ENCODE peak calls at places on chromosomes 1 and 21, in seven cellular contexts. One of them, this sample, is unnamed. For H3K9me3, the result is how much of the 10 kb centered on the place peaks cover.

GRCh38 chr21:26557106-26557505 is 16.0 kb downstream of the CYYR1 start:
- DNase-seq in left lung: no peak
- DNase-seq in BE2C: no peak
- DNase-seq in right cardiac atrium: no peak
- DNase-seq in sigmoid colon: no peak
- DNase-seq in pancreas: no peak
- DNase-seq in gastrocnemius medialis: no peak
- DNase-seq in this sample: no peak

GRCh38 chr1:100539836-100540536 is 2.0 kb downstream of the GPR88 start:
- DNase-seq in left lung: no peak
- DNase-seq in BE2C: no peak
- DNase-seq in right cardiac atrium: peak
- DNase-seq in sigmoid colon: no peak
- DNase-seq in pancreas: peak
- DNase-seq in gastrocnemius medialis: no peak
- DNase-seq in this sample: no peak

GRCh38 chr1:90834354-90835171 is 117.5 kb upstream of the BARHL2 start:
- DNase-seq in left lung: no peak
- DNase-seq in BE2C: no peak
- DNase-seq in right cardiac atrium: no peak
- DNase-seq in sigmoid colon: no peak
- DNase-seq in pancreas: no peak
- DNase-seq in gastrocnemius medialis: no peak
- DNase-seq in this sample: no peak

GRCh38 chr1:3471356-3472087 is 17.1 kb downstream of the ARHGEF16 start:
- DNase-seq in left lung: no peak
- DNase-seq in BE2C: peak
- DNase-seq in right cardiac atrium: peak
- DNase-seq in sigmoid colon: no peak
- DNase-seq in pancreas: no peak
- DNase-seq in gastrocnemius medialis: peak
- DNase-seq in this sample: no peak

GRCh38 chr1:202007703-202008489 is 2.5 kb upstream of the ELF3 start:
- DNase-seq in left lung: peak
- DNase-seq in BE2C: no peak
- DNase-seq in right cardiac atrium: no peak
- DNase-seq in sigmoid colon: no peak
- DNase-seq in pancreas: peak
- DNase-seq in gastrocnemius medialis: no peak
- DNase-seq in this sample: no peak

GRCh38 chr21:33712022-33712803 is 69.9 kb downstream of the ITSN1 start:
- DNase-seq in left lung: no peak
- DNase-seq in BE2C: no peak
- DNase-seq in right cardiac atrium: no peak
- DNase-seq in sigmoid colon: no peak
- DNase-seq in pancreas: no peak
- DNase-seq in gastrocnemius medialis: no peak
- DNase-seq in this sample: no peak

GRCh38 chr1:30527511-30528140 is 195.8 kb downstream of the MATN1 start:
- DNase-seq in left lung: no peak
- DNase-seq in BE2C: no peak
- DNase-seq in right cardiac atrium: peak
- DNase-seq in sigmoid colon: no peak
- DNase-seq in pancreas: no peak
- DNase-seq in gastrocnemius medialis: peak
- DNase-seq in this sample: no peak

GRCh38 chr1:19212167-19212566 is 2.1 kb upstream of the UBR4 start:
- DNase-seq in left lung: no peak
- DNase-seq in BE2C: no peak
- DNase-seq in right cardiac atrium: no peak
- DNase-seq in sigmoid colon: no peak
- DNase-seq in pancreas: no peak
- DNase-seq in gastrocnemius medialis: no peak
- DNase-seq in this sample: no peak

GRCh38 chr21:14956826-14957225 is 108.0 kb downstream of the NRIP1 start:
- DNase-seq in left lung: no peak
- DNase-seq in BE2C: no peak
- DNase-seq in right cardiac atrium: no peak
- DNase-seq in sigmoid colon: no peak
- DNase-seq in pancreas: no peak
- DNase-seq in gastrocnemius medialis: no peak
- DNase-seq in this sample: no peak

GRCh38 chr21:34737115-34737514 is 68.3 kb downstream of the CLIC6 start:
- DNase-seq in left lung: no peak
- DNase-seq in BE2C: no peak
- DNase-seq in right cardiac atrium: no peak
- DNase-seq in sigmoid colon: no peak
- DNase-seq in pancreas: no peak
- DNase-seq in gastrocnemius medialis: peak
- DNase-seq in this sample: no peak

GRCh38 chr1:62439652-62440371 is 3.0 kb downstream of the USP1 start:
- DNase-seq in left lung: no peak
- DNase-seq in BE2C: no peak
- DNase-seq in right cardiac atrium: no peak
- DNase-seq in sigmoid colon: no peak
- DNase-seq in pancreas: no peak
- DNase-seq in gastrocnemius medialis: no peak
- DNase-seq in this sample: no peak

GRCh38 chr1:114901739-114902255 is 47.1 kb downstream of the SYCP1 start:
- DNase-seq in left lung: no peak
- DNase-seq in BE2C: no peak
- DNase-seq in right cardiac atrium: peak
- DNase-seq in sigmoid colon: no peak
- DNase-seq in pancreas: no peak
- DNase-seq in gastrocnemius medialis: no peak
- DNase-seq in this sample: no peak

GRCh38 chr1:42143875-42144274 is 9.3 kb upstream of the GUCA2B start:
- DNase-seq in left lung: no peak
- DNase-seq in BE2C: no peak
- DNase-seq in right cardiac atrium: no peak
- DNase-seq in sigmoid colon: no peak
- DNase-seq in pancreas: no peak
- DNase-seq in gastrocnemius medialis: no peak
- DNase-seq in this sample: no peak

GRCh38 chr1:13616234-13616633 is 32.6 kb downstream of the PDPN start:
- DNase-seq in left lung: no peak
- DNase-seq in BE2C: no peak
- DNase-seq in right cardiac atrium: no peak
- DNase-seq in sigmoid colon: no peak
- DNase-seq in pancreas: no peak
- DNase-seq in gastrocnemius medialis: no peak
- DNase-seq in this sample: no peak

GRCh38 chr1:57843760-57844159 is 419.9 kb upstream of the DAB1 start:
- DNase-seq in left lung: no peak
- DNase-seq in BE2C: no peak
- DNase-seq in right cardiac atrium: no peak
- DNase-seq in sigmoid colon: no peak
- DNase-seq in pancreas: no peak
- DNase-seq in gastrocnemius medialis: no peak
- DNase-seq in this sample: no peak

GRCh38 chr1:218718977-218719376 is 373.8 kb downstream of the TGFB2 start:
- DNase-seq in left lung: no peak
- DNase-seq in BE2C: no peak
- DNase-seq in right cardiac atrium: no peak
- DNase-seq in sigmoid colon: no peak
- DNase-seq in pancreas: no peak
- DNase-seq in gastrocnemius medialis: no peak
- DNase-seq in this sample: no peak

GRCh38 chr1:29703596-29703995 is 467.3 kb downstream of the PTPRU start:
- DNase-seq in left lung: no peak
- DNase-seq in BE2C: peak
- DNase-seq in right cardiac atrium: no peak
- DNase-seq in sigmoid colon: no peak
- DNase-seq in pancreas: no peak
- DNase-seq in gastrocnemius medialis: no peak
- DNase-seq in this sample: no peak

GRCh38 chr1:88061830-88062177 is 622.3 kb upstream of the PKN2 start:
- DNase-seq in left lung: no peak
- DNase-seq in BE2C: no peak
- DNase-seq in right cardiac atrium: no peak
- DNase-seq in sigmoid colon: no peak
- DNase-seq in pancreas: no peak
- DNase-seq in gastrocnemius medialis: no peak
- DNase-seq in this sample: no peak

GRCh38 chr1:89148259-89148658 is 22.3 kb upstream of the GBP2 start:
- DNase-seq in left lung: no peak
- DNase-seq in BE2C: no peak
- DNase-seq in right cardiac atrium: no peak
- DNase-seq in sigmoid colon: no peak
- DNase-seq in pancreas: no peak
- DNase-seq in gastrocnemius medialis: no peak
- DNase-seq in this sample: no peak

GRCh38 chr1:11501491-11501897 is 22.5 kb downstream of the DISP3 start:
- DNase-seq in left lung: no peak
- DNase-seq in BE2C: no peak
- DNase-seq in right cardiac atrium: peak
- DNase-seq in sigmoid colon: peak
- DNase-seq in pancreas: no peak
- DNase-seq in gastrocnemius medialis: no peak
- DNase-seq in this sample: no peak

GRCh38 chr1:221085712-221086111 is 206.5 kb downstream of the HLX start:
- DNase-seq in left lung: no peak
- DNase-seq in BE2C: no peak
- DNase-seq in right cardiac atrium: no peak
- DNase-seq in sigmoid colon: no peak
- DNase-seq in pancreas: no peak
- DNase-seq in gastrocnemius medialis: no peak
- DNase-seq in this sample: no peak

GRCh38 chr1:111909010-111909409 is 80.5 kb downstream of the KCND3 start:
- DNase-seq in left lung: no peak
- DNase-seq in BE2C: no peak
- DNase-seq in right cardiac atrium: no peak
- DNase-seq in sigmoid colon: peak
- DNase-seq in pancreas: no peak
- DNase-seq in gastrocnemius medialis: no peak
- DNase-seq in this sample: no peak
- H3K9me3 ChIP-seq in left lung: under half
- H3K9me3 ChIP-seq in BE2C: under half
- H3K9me3 ChIP-seq in right cardiac atrium: under half
- H3K9me3 ChIP-seq in sigmoid colon: under half
- H3K9me3 ChIP-seq in pancreas: under half
- H3K9me3 ChIP-seq in gastrocnemius medialis: under half
- H3K9me3 ChIP-seq in this sample: under half

GRCh38 chr1:69129538-69129937 is 438.2 kb upstream of the LRRC7 start:
- DNase-seq in left lung: no peak
- DNase-seq in BE2C: no peak
- DNase-seq in right cardiac atrium: no peak
- DNase-seq in sigmoid colon: no peak
- DNase-seq in pancreas: no peak
- DNase-seq in gastrocnemius medialis: no peak
- DNase-seq in this sample: no peak

GRCh38 chr1:69122373-69122772 is 445.3 kb upstream of the LRRC7 start:
- DNase-seq in left lung: no peak
- DNase-seq in BE2C: no peak
- DNase-seq in right cardiac atrium: no peak
- DNase-seq in sigmoid colon: no peak
- DNase-seq in pancreas: no peak
- DNase-seq in gastrocnemius medialis: no peak
- DNase-seq in this sample: no peak

GRCh38 chr1:69123486-69123885 is 444.2 kb upstream of the LRRC7 start:
- DNase-seq in left lung: no peak
- DNase-seq in BE2C: no peak
- DNase-seq in right cardiac atrium: no peak
- DNase-seq in sigmoid colon: no peak
- DNase-seq in pancreas: no peak
- DNase-seq in gastrocnemius medialis: no peak
- DNase-seq in this sample: no peak

GRCh38 chr1:69128204-69128603 is 439.5 kb upstream of the LRRC7 start:
- DNase-seq in left lung: no peak
- DNase-seq in BE2C: no peak
- DNase-seq in right cardiac atrium: no peak
- DNase-seq in sigmoid colon: no peak
- DNase-seq in pancreas: no peak
- DNase-seq in gastrocnemius medialis: no peak
- DNase-seq in this sample: no peak

GRCh38 chr1:69126761-69127160 is 441.0 kb upstream of the LRRC7 start:
- DNase-seq in left lung: no peak
- DNase-seq in BE2C: no peak
- DNase-seq in right cardiac atrium: no peak
- DNase-seq in sigmoid colon: no peak
- DNase-seq in pancreas: no peak
- DNase-seq in gastrocnemius medialis: no peak
- DNase-seq in this sample: no peak
- H3K9me3 ChIP-seq in left lung: under half
- H3K9me3 ChIP-seq in BE2C: under half
- H3K9me3 ChIP-seq in right cardiac atrium: under half
- H3K9me3 ChIP-seq in sigmoid colon: under half
- H3K9me3 ChIP-seq in pancreas: under half
- H3K9me3 ChIP-seq in gastrocnemius medialis: under half
- H3K9me3 ChIP-seq in this sample: under half

GRCh38 chr21:21345296-21345695 is 347.1 kb downstream of the NCAM2 start:
- DNase-seq in left lung: no peak
- DNase-seq in BE2C: no peak
- DNase-seq in right cardiac atrium: no peak
- DNase-seq in sigmoid colon: no peak
- DNase-seq in pancreas: no peak
- DNase-seq in gastrocnemius medialis: no peak
- DNase-seq in this sample: no peak

GRCh38 chr21:21341041-21341440 is 342.8 kb downstream of the NCAM2 start:
- DNase-seq in left lung: no peak
- DNase-seq in BE2C: no peak
- DNase-seq in right cardiac atrium: no peak
- DNase-seq in sigmoid colon: no peak
- DNase-seq in pancreas: no peak
- DNase-seq in gastrocnemius medialis: no peak
- DNase-seq in this sample: no peak

GRCh38 chr21:21345872-21346271 is 347.7 kb downstream of the NCAM2 start:
- DNase-seq in left lung: no peak
- DNase-seq in BE2C: no peak
- DNase-seq in right cardiac atrium: no peak
- DNase-seq in sigmoid colon: no peak
- DNase-seq in pancreas: no peak
- DNase-seq in gastrocnemius medialis: no peak
- DNase-seq in this sample: no peak
- H3K9me3 ChIP-seq in left lung: under half
- H3K9me3 ChIP-seq in BE2C: under half
- H3K9me3 ChIP-seq in right cardiac atrium: under half
- H3K9me3 ChIP-seq in sigmoid colon: under half
- H3K9me3 ChIP-seq in pancreas: under half
- H3K9me3 ChIP-seq in gastrocnemius medialis: under half
- H3K9me3 ChIP-seq in this sample: under half

DNA sequence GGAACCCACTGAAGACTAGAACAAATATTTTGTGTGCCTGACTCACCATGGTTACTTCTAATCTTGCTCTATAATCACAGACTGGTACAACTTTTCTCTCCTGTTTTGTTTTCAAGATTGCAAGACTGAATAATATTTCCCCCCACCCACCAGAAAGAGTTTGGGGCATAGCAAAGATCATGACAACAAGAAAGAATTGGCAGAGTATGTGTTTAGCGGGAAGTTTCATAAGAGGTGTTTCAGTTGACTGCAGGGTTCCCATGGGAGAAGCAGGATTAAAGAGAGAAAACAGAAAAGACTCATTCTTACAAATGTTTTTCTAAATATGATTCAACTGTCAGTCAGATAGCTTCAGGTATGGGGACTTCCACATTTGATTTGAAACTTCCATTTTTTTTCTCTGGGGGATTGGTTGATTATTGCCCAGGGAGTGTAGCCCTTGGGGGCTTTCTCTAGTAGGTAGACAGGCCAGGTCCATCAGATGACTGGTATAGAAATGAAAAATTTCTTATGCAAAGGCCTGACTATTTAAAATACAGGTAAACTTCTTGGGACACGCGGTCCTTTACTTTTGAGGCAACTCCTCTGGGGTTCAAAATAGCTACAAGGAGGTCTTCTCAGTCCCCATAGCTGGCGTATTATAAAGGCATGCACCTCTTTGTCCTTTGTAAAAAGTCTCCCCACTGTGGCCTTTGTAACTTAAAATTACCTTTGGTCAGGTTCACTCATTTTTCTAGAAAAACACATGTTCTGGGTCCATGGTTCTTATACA is 13.9 kb downstream of the OR14I1 start:
- DNase-seq in left lung: no peak
- DNase-seq in BE2C: no peak
- DNase-seq in right cardiac atrium: no peak
- DNase-seq in sigmoid colon: no peak
- DNase-seq in pancreas: no peak
- DNase-seq in gastrocnemius medialis: no peak
- DNase-seq in this sample: no peak
- H3K9me3 ChIP-seq in left lung: under half
- H3K9me3 ChIP-seq in BE2C: under half
- H3K9me3 ChIP-seq in right cardiac atrium: under half
- H3K9me3 ChIP-seq in sigmoid colon: under half
- H3K9me3 ChIP-seq in pancreas: under half
- H3K9me3 ChIP-seq in gastrocnemius medialis: under half
- H3K9me3 ChIP-seq in this sample: under half